ENCODE peak calls at places on chromosomes 2 and 18, in nine cellular contexts. D is brain microvascular endothelial cell, Q is GM23338, G is RWPE1, K is endothelial cell, V is Calu3, H is osteocyte, M is fibroblast of lung, W is RWPE2. L is an unnamed sample.

GRCh38 chr18:22330508-22330907 is 87.2 kb downstream of the CTAGE1 start:
- DNase-seq in D (no peak), Q (peak), G (no peak), K (no peak), V (no peak), H (no peak), M (no peak), W (no peak), L (no peak)

GRCh38 chr2:74873678-74874640 is 40.0 kb downstream of the HK2 start:
- DNase-seq in D (no peak), Q (no peak), G (no peak), K (no peak), V (no peak), H (no peak), M (no peak), W (no peak), L (no peak)

GRCh38 chr2:139550873-139551272 is 770.7 kb upstream of the NXPH2 start:
- DNase-seq in D (no peak), Q (no peak), G (no peak), K (no peak), V (no peak), H (no peak), M (no peak), W (no peak), L (no peak)

GRCh38 chr2:10328667-10329583 is 26.2 kb downstream of the HPCAL1 start:
- DNase-seq in D (no peak), Q (no peak), G (no peak), K (no peak), V (no peak), H (no peak), M (no peak), W (no peak), L (no peak)

GRCh38 chr2:160292225-160292624 is 92.2 kb upstream of the ITGB6 start:
- DNase-seq in D (peak), Q (no peak), G (no peak), K (no peak), V (no peak), H (no peak), M (no peak), W (no peak), L (no peak)

GRCh38 chr2:136360790-136361189 is 242.8 kb upstream of the CXCR4 start:
- DNase-seq in D (no peak), Q (no peak), G (no peak), K (no peak), V (no peak), H (no peak), M (no peak), W (no peak), L (no peak)

GRCh38 chr2:145975406-145975805 is 1455.5 kb upstream of the ZEB2 start:
- DNase-seq in D (no peak), Q (no peak), G (no peak), K (no peak), V (no peak), H (no peak), M (peak), W (no peak), L (no peak)

GRCh38 chr2:42567389-42567788 is 1.0 kb upstream of the MTA3 start:
- DNase-seq in D (peak), Q (peak), G (no peak), K (no peak), V (no peak), H (no peak), M (peak), W (no peak), L (no peak)

GRCh38 chr2:176729706-176730569 is 460.7 kb downstream of the MTX2 start:
- DNase-seq in D (peak), Q (no peak), G (no peak), K (no peak), V (peak), H (no peak), M (peak), W (no peak), L (no peak)

GRCh38 chr18:9612215-9612830 is 2.0 kb downstream of the PPP4R1 start:
- DNase-seq in D (no peak), Q (peak), G (peak), K (no peak), V (peak), H (no peak), M (peak), W (no peak), L (no peak)

GRCh38 chr2:241121008-241121407 is 18.9 kb upstream of the MTERF4 start:
- DNase-seq in D (no peak), Q (no peak), G (no peak), K (no peak), V (no peak), H (no peak), M (no peak), W (no peak), L (no peak)

GRCh38 chr2:19611491-19612332 is 253.3 kb upstream of the OSR1 start:
- DNase-seq in D (peak), Q (no peak), G (peak), K (no peak), V (peak), H (no peak), M (peak), W (no peak), L (peak)

GRCh38 chr2:58227171-58227917 is 13.8 kb downstream of the FANCL start:
- DNase-seq in D (no peak), Q (no peak), G (no peak), K (no peak), V (no peak), H (no peak), M (no peak), W (no peak), L (no peak)

GRCh38 chr2:238302076-238302475 is 13.7 kb upstream of the PER2 start:
- DNase-seq in D (no peak), Q (no peak), G (no peak), K (no peak), V (no peak), H (no peak), M (peak), W (no peak), L (no peak)

GRCh38 chr18:6078877-6079276 is 183.6 kb upstream of the TMEM200C start:
- DNase-seq in D (no peak), Q (no peak), G (no peak), K (no peak), V (no peak), H (no peak), M (no peak), W (no peak), L (no peak)

GRCh38 chr2:134917219-134917957 is 1.2 kb upstream of the CCNT2 start:
- DNase-seq in D (no peak), Q (peak), G (no peak), K (peak), V (peak), H (no peak), M (no peak), W (no peak), L (no peak)

GRCh38 chr2:113225505-113226259 is 51.9 kb downstream of the PSD4 start:
- DNase-seq in D (peak), Q (peak), G (no peak), K (no peak), V (no peak), H (no peak), M (peak), W (no peak), L (no peak)

GRCh38 chr2:9991221-9991620 is 39.7 kb downstream of the GRHL1 start:
- DNase-seq in D (no peak), Q (no peak), G (no peak), K (no peak), V (no peak), H (no peak), M (no peak), W (no peak), L (no peak)

GRCh38 chr2:146730882-146731281 is 1113.9 kb upstream of the ACVR2A start:
- DNase-seq in D (no peak), Q (no peak), G (no peak), K (no peak), V (no peak), H (no peak), M (peak), W (no peak), L (no peak)

GRCh38 chr2:175684466-175684865 is 317.6 kb downstream of the LNPK start:
- DNase-seq in D (no peak), Q (peak), G (peak), K (no peak), V (no peak), H (no peak), M (no peak), W (no peak), L (no peak)

GRCh38 chr2:15548974-15549373 is 12.2 kb downstream of the NBAS start:
- DNase-seq in D (no peak), Q (no peak), G (no peak), K (no peak), V (no peak), H (no peak), M (no peak), W (no peak), L (no peak)

GRCh38 chr2:216426938-216427337 is 14.7 kb downstream of the SMARCAL1 start:
- DNase-seq in D (peak), Q (no peak), G (peak), K (no peak), V (no peak), H (no peak), M (peak), W (no peak), L (no peak)

GRCh38 chr2:128563348-128563687 is 244.7 kb upstream of the HS6ST1 start:
- DNase-seq in D (peak), Q (no peak), G (no peak), K (no peak), V (no peak), H (peak), M (peak), W (no peak), L (peak)

GRCh38 chr18:2417861-2418610 is 153.3 kb downstream of the METTL4 start:
- DNase-seq in D (peak), Q (no peak), G (peak), K (no peak), V (no peak), H (no peak), M (peak), W (no peak), L (no peak)

GRCh38 chr2:32825291-32825712 is 121.5 kb upstream of the LTBP1 start:
- DNase-seq in D (peak), Q (no peak), G (no peak), K (peak), V (no peak), H (no peak), M (peak), W (no peak), L (no peak)

GRCh38 chr18:46250084-46250811 is 146.1 kb downstream of the HAUS1 start:
- DNase-seq in D (peak), Q (peak), G (peak), K (no peak), V (peak), H (no peak), M (peak), W (no peak), L (peak)

GRCh38 chr2:106561356-106561755 is 74.2 kb downstream of the CD8B2 start:
- DNase-seq in D (no peak), Q (no peak), G (no peak), K (no peak), V (no peak), H (peak), M (no peak), W (no peak), L (no peak)

GRCh38 chr18:50286391-50287027 is 983 bp downstream of the CXXC1 start:
- DNase-seq in D (no peak), Q (peak), G (peak), K (no peak), V (peak), H (no peak), M (peak), W (peak), L (no peak)

GRCh38 chr2:74458132-74458956 is at the start of gene WBP1:
- DNase-seq in D (peak), Q (peak), G (peak), K (peak), V (peak), H (peak), M (peak), W (peak), L (peak)

GRCh38 chr2:46802665-46803550 is 112.7 kb downstream of the MCFD2 start:
- DNase-seq in D (no peak), Q (no peak), G (no peak), K (no peak), V (no peak), H (peak), M (no peak), W (no peak), L (no peak)

GRCh38 chr2:44178950-44179349 is 10.3 kb downstream of the PPM1B start:
- DNase-seq in D (no peak), Q (peak), G (no peak), K (no peak), V (no peak), H (no peak), M (no peak), W (no peak), L (no peak)

GRCh38 chr2:206054952-206055351 is 31.0 kb downstream of the INO80D start:
- DNase-seq in D (no peak), Q (no peak), G (no peak), K (no peak), V (no peak), H (no peak), M (no peak), W (no peak), L (no peak)

GRCh38 chr2:569681-570080 is 107.5 kb downstream of the TMEM18 start:
- DNase-seq in D (no peak), Q (no peak), G (no peak), K (no peak), V (no peak), H (no peak), M (no peak), W (no peak), L (no peak)

GRCh38 chr18:47731276-47731675 is 199.2 kb downstream of the SMAD2 start:
- DNase-seq in D (no peak), Q (no peak), G (no peak), K (no peak), V (no peak), H (no peak), M (no peak), W (peak), L (no peak)

GRCh38 chr2:23924589-23925359 is 2.1 kb downstream of the ATAD2B start:
- DNase-seq in D (no peak), Q (no peak), G (no peak), K (no peak), V (no peak), H (no peak), M (no peak), W (no peak), L (no peak)

GRCh38 chr2:206584323-206585116 is 57.8 kb upstream of the FAM237A start:
- DNase-seq in D (no peak), Q (no peak), G (no peak), K (no peak), V (no peak), H (no peak), M (peak), W (no peak), L (no peak)

GRCh38 chr2:198706683-198707082 is 751.1 kb downstream of the SATB2 start:
- DNase-seq in D (no peak), Q (no peak), G (no peak), K (no peak), V (no peak), H (no peak), M (no peak), W (no peak), L (no peak)

GRCh38 chr2:142037744-142038143 is 93.1 kb downstream of the LRP1B start:
- DNase-seq in D (no peak), Q (peak), G (no peak), K (peak), V (no peak), H (no peak), M (peak), W (no peak), L (no peak)
- TF ChIP-seq CTCF in D (peak), Q (no peak), G (no peak), K (no peak), V (no peak), H (peak), M (no peak), W (peak), L (no peak)

GRCh38 chr2:151971301-151972072 is 127.4 kb downstream of the CACNB4 start:
- DNase-seq in D (no peak), Q (no peak), G (no peak), K (no peak), V (no peak), H (no peak), M (no peak), W (no peak), L (no peak)

GRCh38 chr2:151972176-151973012 is 126.5 kb downstream of the CACNB4 start:
- DNase-seq in D (no peak), Q (no peak), G (no peak), K (no peak), V (no peak), H (no peak), M (no peak), W (no peak), L (no peak)

GRCh38 chr2:151973901-151974199 is 125.0 kb downstream of the CACNB4 start:
- DNase-seq in D (peak), Q (peak), G (no peak), K (peak), V (no peak), H (no peak), M (peak), W (no peak), L (no peak)

GRCh38 chr2:151974997-151975396 is 123.8 kb downstream of the CACNB4 start:
- DNase-seq in D (no peak), Q (no peak), G (no peak), K (no peak), V (no peak), H (no peak), M (no peak), W (no peak), L (no peak)

DNA sequence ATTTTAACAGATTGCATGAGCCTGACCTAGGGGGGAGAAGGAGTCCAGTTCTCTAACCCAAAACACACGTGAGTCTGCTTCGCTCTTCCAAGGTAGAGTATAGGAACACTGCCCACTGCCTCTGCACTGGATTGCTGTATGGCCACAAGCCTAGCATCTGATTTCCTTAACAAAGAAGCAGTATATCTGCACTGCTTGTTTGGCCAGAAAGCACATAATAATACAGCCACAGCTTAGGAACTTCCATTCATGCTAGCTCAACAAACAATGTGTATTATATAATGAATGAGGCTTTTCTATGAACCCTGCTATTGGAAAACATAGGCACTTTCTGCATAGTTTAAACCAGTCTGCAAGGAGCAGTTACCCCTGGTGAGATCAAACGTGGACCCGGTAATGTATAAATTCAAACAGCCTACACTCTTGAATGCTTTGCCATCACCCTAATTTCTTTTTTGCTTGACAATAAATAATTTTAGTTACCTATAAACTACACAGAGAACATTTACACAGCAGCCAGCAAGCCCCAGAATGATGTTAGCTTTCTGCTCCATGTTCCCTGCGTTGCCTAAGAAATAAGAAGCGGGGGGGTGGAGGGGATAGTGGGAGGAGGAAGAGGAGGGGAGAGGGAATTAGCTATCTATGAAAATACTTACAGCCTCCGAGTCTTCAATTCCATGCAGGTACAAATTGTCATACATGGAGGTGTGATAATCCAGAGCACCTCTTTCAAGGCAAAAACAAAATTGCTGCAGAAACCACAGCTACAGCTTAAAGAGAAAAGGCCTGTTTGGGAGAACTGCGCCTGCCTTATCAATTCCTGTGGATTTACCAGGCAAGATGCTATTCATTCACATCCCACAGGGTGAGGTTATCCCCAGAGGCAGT is 125.6 kb downstream of the CACNB4 start:
- DNase-seq in D (no peak), Q (no peak), G (no peak), K (no peak), V (no peak), H (no peak), M (no peak), W (no peak), L (no peak)
- TF ChIP-seq CTCF in D (no peak), Q (no peak), G (no peak), K (no peak), V (no peak), H (no peak), M (no peak), W (no peak), L (no peak)

DNA sequence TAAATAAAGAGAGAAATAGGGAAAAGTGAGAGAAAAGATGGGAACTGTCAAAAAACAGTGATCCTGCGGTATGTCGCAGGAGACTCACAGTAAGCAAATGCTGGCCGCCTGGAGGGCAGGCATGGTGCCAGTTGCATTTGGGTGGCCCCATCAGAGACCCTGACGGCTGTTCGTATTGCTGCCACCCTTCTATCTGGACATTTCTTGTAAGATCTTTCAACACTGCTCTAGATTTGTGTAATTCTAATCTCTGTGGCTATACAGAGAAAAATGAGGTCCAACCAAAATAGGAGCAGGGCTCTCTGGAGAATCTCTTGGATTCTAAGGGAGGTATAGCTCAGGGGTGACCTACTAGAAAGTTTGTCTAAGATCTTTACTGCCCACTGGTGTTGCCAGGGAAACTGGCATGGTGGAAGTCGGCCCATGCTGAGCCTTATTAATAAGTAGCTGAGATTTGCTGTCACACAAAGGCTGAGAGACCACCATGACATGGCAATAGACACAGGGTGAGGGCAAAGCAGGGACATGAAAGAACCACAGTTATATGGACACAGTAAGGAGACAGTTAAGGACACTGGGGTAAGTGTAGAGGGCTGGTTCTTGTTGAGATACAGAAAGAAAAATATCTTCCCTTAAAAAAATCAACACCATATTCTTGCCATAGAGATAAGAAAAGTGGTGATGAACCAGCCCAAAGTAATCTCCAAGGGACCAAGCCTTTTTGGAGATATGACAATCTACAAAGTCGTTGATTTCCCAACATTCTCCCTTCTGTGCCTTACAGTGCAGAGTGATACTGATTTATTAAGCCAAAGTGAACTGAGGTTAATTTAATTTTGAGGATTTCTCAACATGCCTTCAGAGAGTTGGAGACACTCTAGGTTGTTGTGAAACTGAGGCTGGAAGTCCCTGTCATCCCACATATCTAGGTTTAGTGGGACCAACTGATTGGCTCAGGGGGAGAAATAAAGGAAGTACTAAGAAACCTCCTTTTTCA is 26.3 kb upstream of the FZD7 start:
- DNase-seq in D (no peak), Q (no peak), G (no peak), K (no peak), V (no peak), H (no peak), M (no peak), W (no peak), L (no peak)
- TF ChIP-seq CTCF in D (peak), Q (no peak), G (no peak), K (no peak), V (no peak), H (peak), M (no peak), W (no peak), L (peak)

GRCh38 chr2:222057249-222058073 is 241.3 kb downstream of the PAX3 start:
- DNase-seq in D (no peak), Q (peak), G (peak), K (no peak), V (no peak), H (no peak), M (no peak), W (no peak), L (no peak)
- TF ChIP-seq CTCF in D (peak), Q (peak), G (peak), K (peak), V (peak), H (peak), M (peak), W (peak), L (peak)

GRCh38 chr2:165016772-165017411 is 61.6 kb upstream of the SLC38A11 start:
- DNase-seq in D (peak), Q (peak), G (peak), K (peak), V (peak), H (no peak), M (peak), W (no peak), L (no peak)
- TF ChIP-seq CTCF in D (peak), Q (peak), G (peak), K (peak), V (peak), H (peak), M (peak), W (peak), L (peak)

DNA sequence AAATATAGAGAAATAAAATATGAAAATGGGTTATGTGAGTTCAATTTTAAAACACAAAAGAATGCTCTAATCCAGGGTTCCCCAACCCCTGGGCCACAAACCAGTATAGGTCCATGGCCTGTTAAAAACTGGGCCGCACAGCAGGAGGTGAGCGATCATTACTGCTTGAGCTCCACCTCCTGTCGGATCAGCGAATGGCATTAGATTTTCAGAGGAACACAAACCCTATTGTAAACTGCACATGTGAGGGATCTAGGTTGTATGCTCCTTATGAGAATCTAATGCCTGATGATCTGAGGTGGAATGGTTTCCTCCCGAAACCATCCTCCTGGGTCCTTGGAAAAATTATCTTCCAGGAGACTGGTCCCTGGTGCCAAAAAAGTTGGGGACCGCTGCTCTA is 34.7 kb downstream of the TTR start:
- DNase-seq in D (no peak), Q (no peak), G (no peak), K (no peak), V (no peak), H (no peak), M (no peak), W (no peak), L (no peak)
- TF ChIP-seq CTCF in D (peak), Q (no peak), G (no peak), K (no peak), V (no peak), H (no peak), M (no peak), W (peak), L (no peak)